ENCODE peak calls at places on chromosomes 13 and 19, in six cellular contexts. X is lower leg skin, T is left lung, E is MCF 10A, Z is astrocyte of the spinal cord, H is IMR-90. A is an unnamed sample.

GRCh38 chr19:54906819-54907218 is 871 bp downstream of the NCR1 start:
- DNase-seq in X (no peak), T (no peak), E (no peak), Z (no peak), H (no peak), A (no peak)

GRCh38 chr13:25397763-25398162 is 26.0 kb downstream of the ATP8A2 start:
- DNase-seq in X (no peak), T (no peak), E (no peak), Z (no peak), H (no peak), A (no peak)

GRCh38 chr19:4981681-4981958 is 12.7 kb downstream of the KDM4B start:
- DNase-seq in X (no peak), T (no peak), E (no peak), Z (no peak), H (no peak), A (no peak)

GRCh38 chr13:77988355-77988754 is 69.7 kb upstream of the EDNRB start:
- DNase-seq in X (no peak), T (no peak), E (no peak), Z (no peak), H (no peak), A (no peak)

GRCh38 chr13:99688776-99689175 is 187.5 kb downstream of the TM9SF2 start:
- DNase-seq in X (no peak), T (no peak), E (no peak), Z (no peak), H (no peak), A (no peak)

GRCh38 chr19:2419754-2420153 is 7.6 kb downstream of the TIMM13 start:
- DNase-seq in X (no peak), T (peak), E (no peak), Z (no peak), H (no peak), A (no peak)

GRCh38 chr13:72456486-72456885 is 270.9 kb downstream of the MZT1 start:
- DNase-seq in X (no peak), T (no peak), E (no peak), Z (no peak), H (no peak), A (no peak)

GRCh38 chr19:35552534-35553384 is 7.3 kb downstream of the TMEM147 start:
- DNase-seq in X (no peak), T (peak), E (no peak), Z (no peak), H (no peak), A (no peak)

GRCh38 chr13:74090869-74091605 is 43.2 kb downstream of the KLF12 start:
- DNase-seq in X (no peak), T (no peak), E (no peak), Z (no peak), H (no peak), A (no peak)

GRCh38 chr19:28307460-28307859 is 905.5 kb downstream of the UQCRFS1 start:
- DNase-seq in X (no peak), T (no peak), E (no peak), Z (no peak), H (no peak), A (no peak)

GRCh38 chr13:113652404-113653263 is 5.4 kb downstream of the ATP4B start:
- DNase-seq in X (peak), T (peak), E (no peak), Z (no peak), H (no peak), A (peak)

DNA sequence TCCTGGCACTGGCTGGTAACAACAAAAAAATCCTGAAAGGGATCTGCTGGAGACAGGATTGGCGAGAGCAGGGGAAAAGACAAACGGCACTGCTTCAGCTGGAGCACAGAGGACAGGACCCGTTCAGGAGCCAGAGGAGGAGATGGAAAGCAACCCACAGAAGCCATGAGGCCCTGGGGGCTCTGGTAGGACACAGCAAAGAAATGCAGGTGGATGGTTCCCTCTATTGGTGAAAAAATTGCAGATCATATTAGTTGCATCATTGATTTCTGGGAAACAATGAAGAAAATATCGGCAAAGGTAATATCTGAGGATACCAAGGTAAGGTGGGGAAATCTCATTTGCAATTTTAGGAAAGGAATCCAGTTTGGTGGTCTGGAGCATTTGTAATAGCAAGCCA is 25.7 kb upstream of the TPP2 start:
- DNase-seq in X (no peak), T (no peak), E (peak), Z (no peak), H (no peak), A (no peak)
- TF ChIP-seq CTCF in X (no peak), T (no peak), E (no peak), Z (peak), H (peak), A (no peak)

DNA sequence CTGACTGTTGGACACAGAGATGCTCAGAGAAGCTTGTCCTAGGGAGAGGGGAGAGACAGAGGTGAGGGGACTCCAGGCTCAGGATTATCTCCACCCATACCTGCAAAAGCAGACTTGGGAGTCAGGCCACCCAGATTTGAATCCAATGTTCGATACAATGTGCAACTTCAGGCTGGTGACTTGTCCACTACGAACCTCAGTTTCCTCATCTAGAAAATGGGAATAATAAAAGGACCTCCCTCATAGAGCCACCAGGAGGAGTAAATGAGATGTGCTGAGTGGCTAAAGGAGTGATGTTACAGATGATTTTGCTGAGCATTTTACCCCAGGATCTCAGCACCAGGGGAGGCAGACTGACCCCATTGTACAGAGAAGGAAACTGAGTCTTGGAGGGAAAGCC is 25.0 kb downstream of the PRKD2 start:
- DNase-seq in X (no peak), T (no peak), E (no peak), Z (no peak), H (no peak), A (no peak)
- TF ChIP-seq CTCF in X (no peak), T (no peak), E (no peak), Z (no peak), H (no peak), A (no peak)

GRCh38 chr13:94119360-94119936 is 360.0 kb downstream of the DCT start:
- DNase-seq in X (no peak), T (no peak), E (no peak), Z (no peak), H (no peak), A (no peak)
- TF ChIP-seq CTCF in X (no peak), T (no peak), E (no peak), Z (no peak), H (no peak), A (no peak)

DNA sequence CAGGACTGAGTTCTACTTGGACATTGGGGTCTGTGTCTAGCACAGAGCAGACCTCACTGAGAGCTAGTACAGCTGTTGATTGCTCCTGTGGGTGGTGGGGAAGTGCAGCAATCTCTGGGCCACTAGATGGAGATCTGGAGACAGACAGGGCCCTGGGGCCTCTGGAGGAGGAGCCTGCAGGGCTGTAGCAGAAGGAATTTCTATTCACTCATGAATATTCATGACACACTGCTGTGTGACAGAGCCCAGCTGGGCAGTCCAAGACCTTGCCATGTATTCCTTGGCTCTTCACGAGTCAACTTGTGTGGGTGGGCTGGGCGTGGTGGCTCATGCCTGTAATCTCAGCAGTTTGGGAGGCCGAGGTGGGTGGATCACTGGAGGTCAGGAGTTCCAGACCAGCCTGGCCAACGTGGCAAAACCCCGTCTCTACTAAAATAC is 37.5 kb downstream of the SUGP2 start:
- DNase-seq in X (no peak), T (peak), E (peak), Z (peak), H (peak), A (peak)
- TF ChIP-seq CTCF in X (no peak), T (no peak), E (peak), Z (peak), H (peak), A (no peak)

GRCh38 chr13:69306766-69307165 is 800.9 kb upstream of the ATXN8OS start:
- DNase-seq in X (no peak), T (no peak), E (no peak), Z (no peak), H (no peak), A (no peak)
- TF ChIP-seq CTCF in X (no peak), T (no peak), E (no peak), Z (no peak), H (no peak), A (no peak)

DNA sequence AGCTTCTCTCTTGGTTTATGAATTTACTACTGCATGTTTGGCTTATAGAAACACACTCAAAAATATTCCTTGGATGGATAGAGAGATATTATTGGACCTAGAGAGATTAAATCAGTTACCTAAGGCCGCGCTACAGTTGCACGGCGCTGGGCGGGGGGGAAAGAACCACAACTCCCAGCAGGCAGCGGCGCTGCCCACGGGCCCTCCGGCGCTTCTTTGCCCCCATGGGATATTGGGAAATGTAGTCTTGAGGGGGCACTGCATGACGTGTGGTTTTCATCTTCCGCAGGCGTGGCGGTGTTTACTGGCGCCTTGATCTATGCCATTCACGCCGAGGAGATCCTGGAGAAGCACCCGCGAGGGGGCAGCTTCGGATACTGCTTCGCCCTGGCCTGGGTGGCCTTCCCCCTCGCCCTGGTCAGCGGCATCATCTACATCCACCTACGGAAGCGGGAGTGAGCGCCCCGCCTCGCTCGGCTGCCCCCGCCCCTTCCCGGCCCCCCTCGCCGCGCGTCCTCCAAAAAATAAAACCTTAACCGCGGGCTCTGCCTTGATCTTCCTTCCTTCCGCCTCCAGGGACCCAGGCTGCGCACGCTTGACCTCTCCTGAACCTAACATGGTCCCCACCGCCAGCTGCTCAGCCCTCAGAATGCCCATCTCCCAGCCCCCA is 4.8 kb downstream of the EMP3 start:
- DNase-seq in X (peak), T (peak), E (no peak), Z (peak), H (no peak), A (peak)
- TF ChIP-seq CTCF in X (no peak), T (no peak), E (no peak), Z (no peak), H (no peak), A (no peak)

GRCh38 chr13:65091031-65091430 is 2139.1 kb downstream of the PCDH9 start:
- DNase-seq in X (no peak), T (no peak), E (no peak), Z (no peak), H (no peak), A (no peak)

GRCh38 chr13:65090191-65090590 is 2139.9 kb downstream of the PCDH9 start:
- DNase-seq in X (no peak), T (no peak), E (no peak), Z (peak), H (no peak), A (no peak)

GRCh38 chr13:65085977-65086376 is 2144.2 kb downstream of the PCDH9 start:
- DNase-seq in X (no peak), T (peak), E (no peak), Z (no peak), H (no peak), A (no peak)
- TF ChIP-seq CTCF in X (no peak), T (no peak), E (no peak), Z (no peak), H (no peak), A (no peak)

A was measured in ovary.